ENCODE peak calls at places on chromosomes 7 and 10, in five cellular contexts. One of them, this sample, is unnamed.

GRCh38 chr7:157553256-157553655 is 216.5 kb downstream of the DNAJB6 start:
- DNase-seq in trophoblast cell: no peak
- DNase-seq in H9: no peak
- DNase-seq in mesenchymal stem cell: no peak
- DNase-seq in H1: no peak
- DNase-seq in this sample: no peak

GRCh38 chr7:113199841-113200240 is 81.5 kb upstream of the SMIM30 start:
- DNase-seq in trophoblast cell: no peak
- DNase-seq in H9: no peak
- DNase-seq in mesenchymal stem cell: no peak
- DNase-seq in H1: no peak
- DNase-seq in this sample: no peak

GRCh38 chr7:1055084-1055450 is 10.7 kb downstream of the GPR146 start:
- DNase-seq in trophoblast cell: peak; percentile 90
- DNase-seq in H9: no peak
- DNase-seq in mesenchymal stem cell: no peak
- DNase-seq in H1: no peak
- DNase-seq in this sample: no peak

GRCh38 chr10:12975266-12975665 is 26.2 kb downstream of the CCDC3 start:
- DNase-seq in trophoblast cell: no peak
- DNase-seq in H9: no peak
- DNase-seq in mesenchymal stem cell: no peak
- DNase-seq in H1: no peak
- DNase-seq in this sample: no peak

GRCh38 chr10:35795131-35795819 is 153.2 kb upstream of the FZD8 start:
- DNase-seq in trophoblast cell: no peak
- DNase-seq in H9: no peak
- DNase-seq in mesenchymal stem cell: no peak
- DNase-seq in H1: no peak
- DNase-seq in this sample: no peak

GRCh38 chr10:31660301-31660700 is 268.3 kb downstream of the ARHGAP12 start:
- DNase-seq in trophoblast cell: no peak
- DNase-seq in H9: no peak
- DNase-seq in mesenchymal stem cell: peak; percentile 39
- DNase-seq in H1: no peak
- DNase-seq in this sample: no peak

GRCh38 chr7:5636914-5637313 is 144.5 kb downstream of the RNF216 start:
- DNase-seq in trophoblast cell: no peak
- DNase-seq in H9: no peak
- DNase-seq in mesenchymal stem cell: peak; percentile 92
- DNase-seq in H1: no peak
- DNase-seq in this sample: no peak

GRCh38 chr7:151777913-151778670 is 98.8 kb downstream of the PRKAG2 start:
- DNase-seq in trophoblast cell: no peak
- DNase-seq in H9: no peak
- DNase-seq in mesenchymal stem cell: no peak
- DNase-seq in H1: no peak
- DNase-seq in this sample: no peak

GRCh38 chr10:100333106-100333505 is 3.1 kb upstream of the PKD2L1 start:
- DNase-seq in trophoblast cell: no peak
- DNase-seq in H9: no peak
- DNase-seq in mesenchymal stem cell: no peak
- DNase-seq in H1: no peak
- DNase-seq in this sample: no peak

GRCh38 chr7:93115796-93116195 is 2.0 kb downstream of the SAMD9 start:
- DNase-seq in trophoblast cell: no peak
- DNase-seq in H9: no peak
- DNase-seq in mesenchymal stem cell: no peak
- DNase-seq in H1: no peak
- DNase-seq in this sample: no peak

GRCh38 chr10:123807444-123808035 is 84.1 kb downstream of the CPXM2 start:
- DNase-seq in trophoblast cell: no peak
- DNase-seq in H9: no peak
- DNase-seq in mesenchymal stem cell: no peak
- DNase-seq in H1: no peak
- DNase-seq in this sample: no peak

GRCh38 chr10:94351089-94351488 is 11.7 kb downstream of the NOC3L start:
- DNase-seq in trophoblast cell: no peak
- DNase-seq in H9: no peak
- DNase-seq in mesenchymal stem cell: no peak
- DNase-seq in H1: no peak
- DNase-seq in this sample: no peak
- H2BK12ac ChIP-seq in trophoblast cell: no peak overlapping the region
- H2BK12ac ChIP-seq in H9: no peak overlapping the region
- H2BK12ac ChIP-seq in mesenchymal stem cell: no peak overlapping the region
- H2BK12ac ChIP-seq in H1: no peak overlapping the region
- H2BK12ac ChIP-seq in this sample: no peak overlapping the region

GRCh38 chr7:39525926-39526325 is 40.3 kb upstream of the YAE1 start:
- DNase-seq in trophoblast cell: no peak
- DNase-seq in H9: no peak
- DNase-seq in mesenchymal stem cell: no peak
- DNase-seq in H1: no peak
- DNase-seq in this sample: no peak
- H2BK12ac ChIP-seq in trophoblast cell: no peak overlapping the region
- H2BK12ac ChIP-seq in H9: no peak overlapping the region
- H2BK12ac ChIP-seq in mesenchymal stem cell: no peak overlapping the region
- H2BK12ac ChIP-seq in H1: no peak overlapping the region
- H2BK12ac ChIP-seq in this sample: no peak overlapping the region

GRCh38 chr10:3396116-3396515 is 223.5 kb upstream of the PITRM1 start:
- DNase-seq in trophoblast cell: no peak
- DNase-seq in H9: no peak
- DNase-seq in mesenchymal stem cell: no peak
- DNase-seq in H1: no peak
- DNase-seq in this sample: no peak

GRCh38 chr10:3397231-3397630 is 224.6 kb upstream of the PITRM1 start:
- DNase-seq in trophoblast cell: no peak
- DNase-seq in H9: no peak
- DNase-seq in mesenchymal stem cell: no peak
- DNase-seq in H1: no peak
- DNase-seq in this sample: no peak

GRCh38 chr10:3399756-3400155 is 227.2 kb upstream of the PITRM1 start:
- DNase-seq in trophoblast cell: peak; percentile 75
- DNase-seq in H9: no peak
- DNase-seq in mesenchymal stem cell: peak; percentile 49
- DNase-seq in H1: no peak
- DNase-seq in this sample: no peak

GRCh38 chr10:3398825-3399646 is 226.5 kb upstream of the PITRM1 start:
- DNase-seq in trophoblast cell: peak; percentile 55
- DNase-seq in H9: no peak
- DNase-seq in mesenchymal stem cell: no peak
- DNase-seq in H1: no peak
- DNase-seq in this sample: no peak

GRCh38 chr10:3397846-3398245 is 225.3 kb upstream of the PITRM1 start:
- DNase-seq in trophoblast cell: no peak
- DNase-seq in H9: no peak
- DNase-seq in mesenchymal stem cell: no peak
- DNase-seq in H1: no peak
- DNase-seq in this sample: no peak
- H2BK12ac ChIP-seq in trophoblast cell: no peak overlapping the region
- H2BK12ac ChIP-seq in H9: no peak overlapping the region
- H2BK12ac ChIP-seq in mesenchymal stem cell: peak overlapping the region; percentile 96
- H2BK12ac ChIP-seq in H1: no peak overlapping the region
- H2BK12ac ChIP-seq in this sample: no peak overlapping the region

GRCh38 chr10:127801302-127801701 is 64.3 kb downstream of the FOXI2 start:
- DNase-seq in trophoblast cell: no peak
- DNase-seq in H9: no peak
- DNase-seq in mesenchymal stem cell: no peak
- DNase-seq in H1: no peak
- DNase-seq in this sample: no peak
- H2BK12ac ChIP-seq in trophoblast cell: no peak overlapping the region
- H2BK12ac ChIP-seq in H9: no peak overlapping the region
- H2BK12ac ChIP-seq in mesenchymal stem cell: no peak overlapping the region
- H2BK12ac ChIP-seq in H1: no peak overlapping the region
- H2BK12ac ChIP-seq in this sample: no peak overlapping the region

GRCh38 chr7:77528368-77528767 is 8.7 kb upstream of the PTPN12 start:
- DNase-seq in trophoblast cell: no peak
- DNase-seq in H9: no peak
- DNase-seq in mesenchymal stem cell: no peak
- DNase-seq in H1: no peak
- DNase-seq in this sample: no peak
- H2BK12ac ChIP-seq in trophoblast cell: no peak overlapping the region
- H2BK12ac ChIP-seq in H9: no peak overlapping the region
- H2BK12ac ChIP-seq in mesenchymal stem cell: no peak overlapping the region
- H2BK12ac ChIP-seq in H1: no peak overlapping the region
- H2BK12ac ChIP-seq in this sample: no peak overlapping the region